ENCODE peak calls at places on chromosomes 3 and 15, in eight cellular contexts. O is endothelial cell, N is dorsolateral prefrontal cortex, F is OCI-LY7, M is body of pancreas, D is HFF-Myc, C is HFFc6, X is adrenal gland. H is an unnamed sample.

GRCh38 chr15:69602095-69602494 is 149.5 kb downstream of the RPLP1 start:
- DNase-seq in O (no peak), D (no peak), N (no peak), C (no peak), F (no peak), M (no peak), X (no peak), H (no peak)

GRCh38 chr15:39213385-39213840 is 367.5 kb upstream of the THBS1 start:
- DNase-seq in N (no peak), C (peak), X (peak), O (no peak), M (peak), D (no peak), F (no peak), H (peak)

GRCh38 chr3:176055851-176056250 is 1141.4 kb downstream of the TBL1XR1 start:
- DNase-seq in F (no peak), D (no peak), X (no peak), M (no peak), O (no peak), N (no peak), C (no peak), H (no peak)

GRCh38 chr3:115912372-115912771 is 289.1 kb downstream of the GAP43 start:
- DNase-seq in D (no peak), M (peak), O (no peak), X (peak), N (no peak), F (no peak), C (no peak), H (peak)

GRCh38 chr3:190183121-190183520 is 62.4 kb upstream of the P3H2 start:
- DNase-seq in C (peak), O (no peak), D (peak), M (no peak), X (no peak), N (no peak), F (no peak), H (no peak)

GRCh38 chr3:15630646-15631350 is 29.3 kb downstream of the BTD start:
- DNase-seq in N (no peak), D (no peak), X (peak), C (peak), F (no peak), M (no peak), O (no peak), H (no peak)

GRCh38 chr3:148078659-148079058 is 619.0 kb upstream of the AGTR1 start:
- DNase-seq in N (no peak), X (no peak), M (no peak), F (no peak), D (no peak), O (no peak), C (no peak), H (no peak)

GRCh38 chr15:59284768-59285368 is 78.2 kb downstream of the LDHAL6B start:
- DNase-seq in D (no peak), F (no peak), X (no peak), C (no peak), N (no peak), M (no peak), O (no peak), H (no peak)

GRCh38 chr3:152213086-152213674 is 55.5 kb upstream of the MBNL1 start:
- DNase-seq in F (no peak), D (no peak), M (no peak), O (no peak), C (no peak), N (no peak), X (no peak), H (no peak)

GRCh38 chr15:73240864-73241499 is 127.8 kb downstream of the HCN4 start:
- DNase-seq in F (peak), M (peak), D (peak), O (peak), X (peak), N (peak), C (peak), H (peak)

GRCh38 chr15:73244333-73244732 is 124.4 kb downstream of the HCN4 start:
- DNase-seq in X (no peak), O (no peak), D (no peak), N (no peak), M (no peak), C (no peak), F (peak), H (no peak)

GRCh38 chr15:73237910-73238309 is 130.8 kb downstream of the HCN4 start:
- DNase-seq in C (no peak), O (no peak), M (peak), N (no peak), X (no peak), F (no peak), D (no peak), H (no peak)

DNA sequence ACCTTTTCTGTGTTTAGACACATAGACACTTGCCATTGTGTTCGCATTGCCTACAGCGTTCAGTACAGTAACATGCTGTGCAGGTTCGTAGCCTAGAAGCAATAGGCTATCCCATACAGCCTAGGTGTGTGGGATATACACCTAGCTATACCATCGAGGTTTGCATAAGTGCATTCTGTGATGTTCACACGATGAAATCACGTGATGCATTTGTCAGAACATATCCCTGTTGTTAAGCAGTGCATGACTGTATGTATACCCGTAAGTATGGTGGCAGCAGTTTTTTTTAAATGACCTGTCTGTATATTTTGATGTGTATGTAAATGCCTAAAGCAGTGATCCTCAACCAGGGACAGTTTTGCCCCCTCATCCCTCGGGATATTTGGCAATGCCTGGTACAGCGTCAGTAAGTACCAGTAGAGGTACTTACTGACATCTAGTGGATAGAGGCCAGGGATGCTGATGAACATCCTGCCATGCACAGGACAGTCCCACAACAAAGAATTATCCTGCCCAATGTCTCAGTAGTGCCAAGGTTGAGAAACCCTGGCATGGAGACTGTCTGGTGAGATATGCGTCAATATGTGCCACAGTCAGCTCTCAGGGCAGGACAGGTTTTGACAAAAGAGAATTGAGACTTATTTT is 129.1 kb downstream of the HCN4 start:
- DNase-seq in C (no peak), X (no peak), D (no peak), O (no peak), N (no peak), M (no peak), F (no peak), H (no peak)
- TF ChIP-seq CTCF in C (peak), X (no peak), D (peak), O (no peak), N (peak), M (no peak), F (peak), H (no peak)

GRCh38 chr3:69696365-69696764 is 42.9 kb upstream of the MITF start:
- DNase-seq in X (no peak), M (no peak), N (no peak), D (no peak), O (no peak), F (no peak), C (no peak), H (no peak)

GRCh38 chr3:69695443-69695842 is 43.8 kb upstream of the MITF start:
- DNase-seq in X (no peak), C (no peak), O (no peak), M (no peak), D (no peak), F (no peak), N (no peak), H (no peak)

GRCh38 chr3:69695933-69696332 is 43.3 kb upstream of the MITF start:
- DNase-seq in N (no peak), C (no peak), D (no peak), F (no peak), O (no peak), M (no peak), X (no peak), H (no peak)

GRCh38 chr3:69688400-69688799 is 50.9 kb upstream of the MITF start:
- DNase-seq in O (no peak), X (no peak), M (no peak), N (no peak), F (no peak), D (no peak), C (no peak), H (no peak)

DNA sequence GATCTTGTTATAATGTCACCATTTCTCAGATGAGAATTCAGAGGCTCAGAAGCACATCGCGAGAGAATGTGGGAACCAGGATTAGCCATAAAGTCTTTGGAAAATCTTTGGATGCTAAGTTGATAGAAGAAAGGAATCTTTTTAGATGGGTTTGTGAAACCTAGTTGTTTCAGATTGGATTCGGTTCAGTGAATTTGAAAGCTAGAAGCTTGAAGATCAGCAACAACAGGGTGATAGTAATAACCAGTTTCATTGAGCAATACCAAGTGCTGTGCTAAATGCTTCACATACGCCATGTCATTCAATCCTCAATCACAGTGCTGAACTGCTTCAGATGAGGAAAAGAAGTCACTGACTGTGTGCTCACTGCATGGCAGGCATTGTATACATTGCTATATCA is 47.4 kb upstream of the MITF start:
- DNase-seq in N (no peak), X (no peak), M (no peak), O (no peak), D (no peak), C (no peak), F (no peak), H (no peak)
- TF ChIP-seq CTCF in N (no peak), X (no peak), M (no peak), O (no peak), D (no peak), C (no peak), F (no peak), H (no peak)

DNA sequence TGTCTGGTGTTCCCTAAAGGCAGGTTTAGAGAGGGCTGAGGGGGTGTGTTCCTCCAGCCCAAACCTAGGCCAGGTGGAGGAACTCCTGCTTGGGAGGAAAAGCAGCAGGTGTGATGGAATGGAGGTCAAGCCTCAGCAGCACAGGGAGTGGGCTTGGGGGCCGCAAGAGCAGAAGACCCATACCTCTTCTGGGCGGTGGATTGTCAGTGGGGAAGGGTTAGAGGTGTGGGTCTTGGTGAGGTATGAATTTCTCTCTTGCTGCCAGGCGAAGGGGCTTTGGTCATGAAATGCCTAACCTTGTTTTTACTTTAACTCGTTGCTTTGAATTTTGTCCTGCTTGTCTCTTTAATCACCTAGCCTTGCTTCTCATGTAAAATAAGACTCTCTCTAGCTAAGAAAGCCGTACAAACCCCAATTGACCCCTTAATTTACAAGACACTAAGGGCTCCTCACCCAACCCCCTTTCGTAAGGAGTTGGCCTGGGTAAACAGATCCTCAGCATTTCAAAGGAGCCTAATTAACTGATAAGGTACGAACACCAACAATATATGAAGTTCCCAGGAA is 38.9 kb downstream of the DHX30 start:
- DNase-seq in D (no peak), O (no peak), X (no peak), M (no peak), N (no peak), F (no peak), C (no peak), H (no peak)
- TF ChIP-seq CTCF in D (no peak), O (no peak), X (no peak), M (no peak), N (no peak), F (no peak), C (no peak), H (no peak)

GRCh38 chr3:129442486-129442885 is 2.5 kb downstream of the IFT122 start:
- DNase-seq in F (no peak), X (no peak), M (no peak), N (no peak), O (no peak), C (no peak), D (no peak), H (no peak)

GRCh38 chr3:129442947-129443346 is 2.9 kb downstream of the IFT122 start:
- DNase-seq in C (no peak), X (no peak), O (no peak), M (no peak), F (no peak), N (no peak), D (no peak), H (no peak)

GRCh38 chr3:129440648-129441190 is 695 bp downstream of the IFT122 start:
- DNase-seq in N (no peak), D (no peak), M (no peak), F (no peak), X (no peak), O (no peak), C (no peak), H (no peak)

GRCh38 chr3:129441215-129441614 is 1.2 kb downstream of the IFT122 start:
- DNase-seq in D (no peak), F (peak), O (no peak), M (no peak), N (no peak), X (no peak), C (no peak), H (no peak)

DNA sequence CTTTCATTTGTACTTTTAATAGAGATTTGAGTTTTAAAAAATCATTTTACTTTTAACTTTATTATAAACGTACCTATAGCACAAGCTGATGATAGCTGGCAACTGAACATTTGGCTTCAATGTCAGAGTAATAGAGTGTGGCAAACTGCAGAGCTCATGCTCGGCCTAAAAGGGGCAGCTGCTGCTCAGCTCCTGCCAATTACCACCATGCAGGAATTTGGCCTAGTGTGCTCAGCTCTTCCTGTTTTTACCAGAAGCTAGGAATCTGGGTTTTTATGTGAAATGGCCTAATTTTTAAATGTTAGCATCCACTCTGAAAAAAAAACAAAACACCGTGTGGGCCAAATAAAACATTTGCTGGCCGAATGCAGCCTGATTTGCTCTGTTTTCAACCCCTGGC is 1.8 kb downstream of the IFT122 start:
- DNase-seq in D (no peak), C (peak), M (peak), X (peak), F (no peak), O (no peak), N (peak), H (no peak)
- TF ChIP-seq CTCF in D (no peak), C (peak), M (no peak), X (no peak), F (no peak), O (no peak), N (no peak), H (peak)

DNA sequence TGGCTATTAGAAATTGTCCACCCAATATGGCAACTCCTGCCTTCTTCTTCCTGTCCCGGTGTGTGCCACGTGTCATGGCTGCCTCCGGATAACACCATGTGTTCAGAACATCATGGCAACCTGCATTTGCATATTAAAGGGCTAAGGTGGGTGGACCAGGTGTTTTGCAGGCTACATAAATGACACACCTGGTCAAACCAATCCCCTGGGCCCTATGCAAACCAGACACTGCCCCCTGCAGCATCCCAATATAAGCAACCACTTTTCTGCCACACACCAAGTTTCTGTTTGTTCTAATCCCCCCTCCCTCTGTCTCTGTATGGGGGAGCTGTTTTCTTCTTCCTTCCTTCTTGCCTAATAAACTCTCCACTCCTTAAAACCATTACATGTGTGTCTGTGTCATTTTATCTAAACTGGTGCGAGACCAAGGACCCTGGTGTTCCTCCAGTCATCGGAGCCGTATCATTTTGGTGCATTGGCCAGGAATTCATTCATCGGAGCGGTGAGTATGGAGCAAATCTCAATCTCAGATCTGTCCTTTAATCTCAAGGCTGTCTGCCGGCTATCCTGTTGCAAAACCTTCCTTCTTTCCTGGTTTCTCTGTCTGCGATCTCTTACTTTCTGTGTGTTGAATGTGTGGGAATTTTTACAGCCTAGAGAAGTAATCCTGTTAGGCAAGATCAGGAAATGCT is 44.5 kb downstream of the NCEH1 start:
- DNase-seq in X (peak), D (no peak), C (no peak), M (no peak), F (peak), N (no peak), O (no peak), H (no peak)
- TF ChIP-seq CTCF in X (no peak), D (peak), C (no peak), M (no peak), F (no peak), N (no peak), O (no peak), H (no peak)

GRCh38 chr3:178155521-178155920 is 380.7 kb upstream of the KCNMB2 start:
- DNase-seq in M (no peak), O (no peak), C (no peak), X (no peak), F (no peak), N (no peak), D (no peak), H (no peak)
- TF ChIP-seq CTCF in M (no peak), O (no peak), C (no peak), X (no peak), F (no peak), N (no peak), D (no peak), H (peak)

DNA sequence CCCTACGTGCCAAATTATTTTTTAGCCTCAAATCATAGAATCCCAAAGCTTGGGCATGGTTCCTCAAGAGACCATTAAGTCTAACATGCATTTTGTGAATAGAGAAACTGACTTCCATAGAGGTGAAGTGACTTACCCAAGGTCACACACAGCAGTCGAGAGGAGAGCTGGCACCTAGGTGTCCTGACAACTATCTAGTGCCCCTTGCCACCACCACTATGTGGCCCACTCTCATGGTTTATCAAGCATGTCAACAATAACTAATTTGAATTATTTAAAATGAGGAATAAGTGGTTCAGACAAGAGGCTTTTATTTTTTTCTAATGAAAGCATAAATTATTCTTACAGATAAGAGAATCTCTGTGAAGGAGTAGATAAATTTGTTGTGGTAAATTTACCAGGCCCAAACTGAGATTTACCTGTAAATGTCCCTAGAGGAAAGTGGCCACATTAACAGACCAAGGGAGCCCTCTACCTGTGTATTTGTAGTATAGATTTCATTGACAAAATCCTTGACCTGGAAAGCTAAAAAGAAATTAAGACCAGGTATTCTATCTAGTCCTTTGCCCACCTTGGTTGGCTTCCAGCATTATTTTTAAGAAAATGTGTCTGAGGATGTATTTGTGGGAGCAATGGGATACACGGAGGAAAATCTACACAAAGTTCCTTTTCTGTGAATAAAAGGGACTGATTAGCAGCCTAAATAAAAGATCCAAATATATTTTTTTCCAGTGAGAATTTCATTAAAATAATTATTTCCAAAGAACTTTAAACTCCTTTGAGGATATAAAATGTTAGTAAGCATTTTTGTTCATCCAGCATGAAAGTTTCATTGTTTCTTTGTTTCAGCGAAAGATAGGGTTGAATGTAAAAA is 49.1 kb downstream of the IQCH start:
- DNase-seq in M (peak), N (no peak), D (peak), F (peak), O (no peak), C (peak), X (no peak), H (peak)
- TF ChIP-seq CTCF in M (peak), N (peak), D (peak), F (peak), O (no peak), C (peak), X (peak), H (peak)

DNA sequence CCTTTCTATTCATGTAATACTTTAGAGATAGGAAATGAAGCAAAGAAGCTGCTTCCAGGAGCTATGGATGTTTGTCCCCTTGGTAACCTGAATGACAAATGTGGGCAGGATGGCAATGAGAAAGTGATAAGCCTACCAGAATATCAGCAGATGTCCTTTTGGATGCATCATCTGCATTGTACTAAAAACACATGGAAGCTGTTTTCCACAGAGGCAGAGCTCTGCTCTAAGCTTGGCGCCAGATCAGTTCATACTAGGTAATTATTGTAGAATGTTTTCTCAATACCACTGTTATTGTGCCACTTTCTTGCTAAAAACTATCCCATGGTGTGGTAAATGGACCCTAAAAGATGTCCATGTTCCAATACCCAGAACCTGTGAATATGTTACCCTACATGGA is 100.2 kb downstream of the DTWD1 start:
- DNase-seq in O (no peak), C (no peak), N (no peak), M (no peak), X (no peak), D (no peak), F (no peak), H (no peak)
- TF ChIP-seq CTCF in O (no peak), C (no peak), N (no peak), M (no peak), X (no peak), D (no peak), F (no peak), H (no peak)

H was measured in heart right ventricle.